ENCODE peak calls at places on chromosomes 12 and 14, in six cellular contexts. W is coronary artery, V is A673, Y is left lung, N is cardiac fibroblast, I is IMR-90. J is an unnamed sample.

GRCh38 chr12:13851828-13852227 is 129.6 kb downstream of the GRIN2B start:
- DNase-seq in W (no peak), V (no peak), Y (no peak), N (no peak), I (no peak), J (no peak)

GRCh38 chr14:65792208-65792905 is 379.8 kb downstream of the FUT8 start:
- DNase-seq in W (peak; percentile 24), V (no peak), Y (no peak), N (no peak), I (peak; percentile 37), J (no peak)

GRCh38 chr12:29867823-29868222 is 84.1 kb upstream of the TMTC1 start:
- DNase-seq in W (no peak), V (no peak), Y (no peak), N (no peak), I (no peak), J (no peak)

GRCh38 chr12:12474931-12475485 is 87.7 kb downstream of the DUSP16 start:
- DNase-seq in W (no peak), V (no peak), Y (no peak), N (peak; percentile 15), I (peak; percentile 43), J (no peak)

GRCh38 chr14:55794655-55795583 is 214.9 kb downstream of the KTN1 start:
- DNase-seq in W (no peak), V (peak; percentile 37), Y (no peak), N (peak; percentile 65), I (peak; percentile 33), J (no peak)

GRCh38 chr14:69481815-69482568 is 2.5 kb upstream of the PLEKHD1 start:
- DNase-seq in W (no peak), V (no peak), Y (no peak), N (no peak), I (no peak), J (no peak)

GRCh38 chr12:121673013-121673441 is 3.6 kb upstream of the MORN3 start:
- DNase-seq in W (no peak), V (no peak), Y (no peak), N (no peak), I (no peak), J (no peak)

GRCh38 chr14:51677276-51677675 is 25.6 kb downstream of the FRMD6 start:
- DNase-seq in W (no peak), V (peak; percentile 80), Y (no peak), N (peak; percentile 74), I (peak; percentile 63), J (peak; percentile 30)

GRCh38 chr14:101350710-101351109 is 210.6 kb upstream of the DIO3 start:
- DNase-seq in W (peak; percentile 50), V (no peak), Y (no peak), N (no peak), I (no peak), J (no peak)

GRCh38 chr12:55957106-55957859 is 8.6 kb downstream of the PMEL start:
- DNase-seq in W (no peak), V (no peak), Y (peak; percentile 50), N (no peak), I (no peak), J (no peak)

GRCh38 chr12:58920102-58920955 is at the start of gene LRIG3:
- DNase-seq in W (peak; percentile 95), V (peak; percentile 95), Y (peak; percentile 89), N (peak; percentile 91), I (peak; percentile 89), J (no peak)

GRCh38 chr14:87813211-87813610 is 179.8 kb downstream of the GALC start:
- DNase-seq in W (no peak), V (no peak), Y (no peak), N (no peak), I (no peak), J (no peak)

GRCh38 chr14:23577004-23577681 is 1.4 kb downstream of the JPH4 start:
- DNase-seq in W (no peak), V (no peak), Y (no peak), N (peak; percentile 19), I (no peak), J (no peak)

GRCh38 chr14:23186913-23187654 is 3.6 kb upstream of the SLC7A8 start:
- DNase-seq in W (no peak), V (peak; percentile 76), Y (no peak), N (peak; percentile 87), I (peak; percentile 76), J (no peak)

GRCh38 chr12:100141998-100142850 is 450 bp downstream of the BLTP3B start:
- DNase-seq in W (no peak), V (peak; percentile 50), Y (peak; percentile 62), N (peak; percentile 20), I (no peak), J (no peak)

GRCh38 chr14:35940291-35940690 is 114.2 kb downstream of the BRMS1L start:
- DNase-seq in W (no peak), V (no peak), Y (no peak), N (no peak), I (no peak), J (no peak)

GRCh38 chr12:90936230-90937005 is 18.6 kb downstream of the CCER1 start:
- DNase-seq in W (no peak), V (no peak), Y (no peak), N (no peak), I (no peak), J (no peak)

GRCh38 chr12:28090835-28091234 is 99.4 kb upstream of the CCDC91 start:
- DNase-seq in W (no peak), V (no peak), Y (no peak), N (no peak), I (no peak), J (no peak)

GRCh38 chr12:6187948-6188793 is 12.0 kb upstream of the CD9 start:
- DNase-seq in W (peak; percentile 35), V (no peak), Y (no peak), N (no peak), I (no peak), J (no peak)

GRCh38 chr12:69309461-69309860 is 38.7 kb upstream of the LYZ start:
- DNase-seq in W (no peak), V (no peak), Y (no peak), N (peak; percentile 3), I (peak; percentile 3), J (no peak)

GRCh38 chr12:21065845-21066244 is 65.1 kb upstream of the SLCO1B1 start:
- DNase-seq in W (no peak), V (peak; percentile 4), Y (no peak), N (peak; percentile 2), I (no peak), J (no peak)

GRCh38 chr14:99995700-99996356 is 69.4 kb upstream of the EVL start:
- DNase-seq in W (no peak), V (peak; percentile 69), Y (peak; percentile 51), N (peak; percentile 57), I (peak; percentile 54), J (peak; percentile 46)

GRCh38 chr14:65804752-65805473 is 392.4 kb downstream of the FUT8 start:
- DNase-seq in W (no peak), V (no peak), Y (no peak), N (no peak), I (no peak), J (no peak)

GRCh38 chr14:50007123-50007903 is 109.1 kb downstream of the VCPKMT start:
- DNase-seq in W (no peak), V (no peak), Y (no peak), N (no peak), I (no peak), J (no peak)
- TF ChIP-seq CTCF in W (no peak), V (no peak), Y (no peak), N (no peak), I (peak; percentile 3), J (no peak)

GRCh38 chr14:54652890-54653201 is 85.9 kb downstream of the SAMD4A start:
- DNase-seq in W (no peak), V (no peak), Y (no peak), N (no peak), I (no peak), J (no peak)
- H3K4me3 ChIP-seq in W (peak overlapping the region; percentile 37), V (peak overlapping the region; percentile 27), Y (no peak overlapping the region), N (no peak overlapping the region), I (peak overlapping the region; percentile 16), J (peak overlapping the region; percentile 35)

GRCh38 chr12:111201036-111201435 is 167.9 kb downstream of the PHETA1 start:
- DNase-seq in W (no peak), V (peak; percentile 38), Y (no peak), N (no peak), I (no peak), J (no peak)
- TF ChIP-seq CTCF in W (no peak), V (no peak), Y (no peak), N (no peak), I (no peak), J (no peak)

GRCh38 chr12:4719821-4720636 is at the start of gene GALNT8:
- DNase-seq in W (no peak), V (peak; percentile 38), Y (no peak), N (no peak), I (no peak), J (no peak)
- H3K4me3 ChIP-seq in W (no peak within 1 kb of the TSS), V (no peak within 1 kb of the TSS), Y (no peak within 1 kb of the TSS), N (no peak within 1 kb of the TSS), I (no peak within 1 kb of the TSS), J (no peak within 1 kb of the TSS)